ENCODE peak calls at places on chromosomes 5 and 9, in ten cellular contexts. O, F, K, J, T, I, Z, C, G and R are unnamed samples.

GRCh38 chr5:146344155-146345118 is 5.8 kb downstream of the POU4F3 start:
- DNase-seq in J (no peak), G (no peak), O (no peak), T (no peak), F (no peak), C (no peak), I (peak; percentile 91), Z (no peak), K (no peak), R (no peak)

GRCh38 chr9:75239176-75239575 is 150.9 kb downstream of the OSTF1 start:
- DNase-seq in C (no peak), G (no peak), T (peak; percentile 42), I (no peak), O (no peak), F (no peak), Z (peak; percentile 29), J (no peak), K (no peak), R (peak; percentile 12)

GRCh38 chr9:128892223-128892892 is 10.4 kb downstream of the LRRC8A start:
- DNase-seq in G (peak; percentile 88), Z (peak; percentile 81), C (peak; percentile 97), K (peak; percentile 87), T (no peak), F (peak; percentile 96), O (peak; percentile 89), J (peak; percentile 79), I (no peak), R (peak; percentile 85)

GRCh38 chr5:151815051-151815450 is 43.3 kb downstream of the G3BP1 start:
- DNase-seq in Z (no peak), G (no peak), O (no peak), C (no peak), I (no peak), K (no peak), J (no peak), F (no peak), T (no peak), R (no peak)

GRCh38 chr5:146366904-146367303 is 28.3 kb downstream of the POU4F3 start:
- DNase-seq in O (no peak), J (no peak), Z (no peak), F (no peak), G (no peak), K (no peak), C (no peak), I (no peak), T (no peak), R (no peak)

GRCh38 chr5:169538935-169539334 is 44.6 kb upstream of the SPDL1 start:
- DNase-seq in J (no peak), I (no peak), F (no peak), T (no peak), K (no peak), G (no peak), C (no peak), Z (no peak), O (no peak), R (no peak)

GRCh38 chr9:137278913-137279711 is 1.6 kb downstream of the TOR4A start:
- DNase-seq in T (no peak), K (no peak), I (no peak), J (no peak), O (no peak), G (no peak), F (no peak), C (no peak), Z (no peak), R (no peak)

GRCh38 chr5:134224905-134225779 is 731 bp downstream of the PPP2CA start:
- DNase-seq in J (no peak), O (peak; percentile 62), I (peak; percentile 79), C (peak; percentile 81), G (peak; percentile 49), T (peak; percentile 65), K (peak; percentile 78), Z (peak; percentile 87), F (no peak), R (peak; percentile 75)

GRCh38 chr5:431711-432050 is 11.3 kb upstream of the EXOC3 start:
- DNase-seq in O (no peak), T (no peak), J (no peak), K (no peak), C (no peak), Z (no peak), I (no peak), F (no peak), G (no peak), R (no peak)

GRCh38 chr9:92308893-92309292 is 15.4 kb upstream of the IARS1 start:
- DNase-seq in I (no peak), G (peak; percentile 31), F (no peak), Z (peak; percentile 34), K (no peak), C (no peak), O (no peak), T (no peak), J (no peak), R (no peak)

GRCh38 chr9:106874031-106874430 is 11.1 kb downstream of the ZNF462 start:
- DNase-seq in K (no peak), C (no peak), F (no peak), T (no peak), Z (no peak), O (no peak), G (no peak), J (no peak), I (no peak), R (no peak)
- H3K27ac ChIP-seq in K (no peak overlapping the region), C (no peak overlapping the region), F (no peak overlapping the region), T (no peak overlapping the region), Z (no peak overlapping the region), O (no peak overlapping the region), G (no peak overlapping the region), J (no peak overlapping the region), I (no peak overlapping the region), R (no peak overlapping the region)

GRCh38 chr5:154437281-154437965 is 8.4 kb upstream of the SAP30L start:
- DNase-seq in T (no peak), G (no peak), J (no peak), O (no peak), I (no peak), C (no peak), K (no peak), F (peak; percentile 64), Z (no peak), R (no peak)

GRCh38 chr5:154442801-154443200 is 3.0 kb upstream of the SAP30L start:
- DNase-seq in O (no peak), K (no peak), T (no peak), J (no peak), F (no peak), C (no peak), Z (no peak), G (no peak), I (no peak), R (no peak)

GRCh38 chr5:154445422-154446182 is at the start of gene SAP30L:
- DNase-seq in C (peak; percentile 97), K (peak; percentile 98), F (peak; percentile 99), J (peak; percentile 56), O (peak; percentile 97), Z (peak; percentile 89), G (peak; percentile 94), T (peak; percentile 89), I (peak; percentile 99), R (peak; percentile 98)

GRCh38 chr5:154444559-154445421 is 1.0 kb upstream of the SAP30L start:
- DNase-seq in I (peak; percentile 75), F (peak; percentile 86), K (peak; percentile 57), G (no peak), C (no peak), Z (no peak), T (no peak), J (no peak), O (peak; percentile 22), R (peak; percentile 15)

GRCh38 chr5:154440540-154440939 is 5.3 kb upstream of the SAP30L start:
- DNase-seq in T (no peak), O (no peak), F (peak; percentile 24), Z (no peak), G (no peak), K (no peak), J (no peak), C (no peak), I (no peak), R (no peak)
- H3K36me3 ChIP-seq in T (no peaks in the 10 kb centered on the region), O (peaks cover 7% of the 10 kb centered on the region), F (peaks cover 29% of the 10 kb centered on the region), Z (peaks cover 21% of the 10 kb centered on the region), G (peaks cover 8% of the 10 kb centered on the region), K (no peaks in the 10 kb centered on the region), J (peaks cover 9% of the 10 kb centered on the region), C (peaks cover 17% of the 10 kb centered on the region), I (no peaks in the 10 kb centered on the region), R (no peaks in the 10 kb centered on the region)

DNA sequence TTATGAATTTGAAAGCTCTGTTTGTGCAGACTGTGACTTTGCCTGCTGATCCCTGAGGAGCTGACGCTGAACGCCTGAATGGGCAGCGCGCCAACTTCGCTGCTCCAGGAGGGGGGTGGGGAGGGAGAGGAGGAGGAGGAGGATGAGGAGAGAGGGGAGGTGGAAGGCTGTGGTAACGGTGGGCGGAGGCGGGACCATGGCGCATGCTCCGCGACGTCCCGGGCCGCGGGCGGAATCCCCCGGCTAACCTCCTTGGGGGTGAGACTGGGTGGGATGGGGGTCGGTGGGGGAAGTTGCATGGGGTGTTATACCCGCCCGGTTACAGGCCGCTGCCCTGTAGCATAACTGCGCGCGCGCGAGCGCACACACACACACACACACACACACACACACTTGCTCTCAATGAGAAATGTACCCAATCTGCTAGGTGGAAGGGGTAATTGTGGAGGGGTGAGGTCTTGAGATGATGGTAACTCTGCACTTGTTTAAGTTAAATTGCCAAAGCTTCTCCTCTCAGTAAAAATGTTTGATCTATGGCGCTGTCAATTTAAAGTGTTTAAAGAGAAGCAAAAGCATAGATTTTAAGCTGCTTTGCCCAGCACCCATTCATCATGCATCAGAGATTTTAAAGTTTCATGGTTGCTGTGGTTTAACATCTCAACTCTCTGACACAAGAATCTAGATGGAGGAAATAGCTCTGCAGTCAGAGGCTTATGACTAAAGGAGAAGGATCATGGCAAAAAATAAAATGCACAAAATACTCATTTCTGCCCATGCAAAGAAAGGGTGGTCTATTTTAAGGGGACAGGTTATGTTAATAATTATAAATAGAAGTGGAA is 76.6 kb upstream of the TBCA start:
- DNase-seq in T (no peak), C (peak; percentile 77), I (peak; percentile 82), Z (peak; percentile 78), K (no peak), O (peak; percentile 39), G (no peak), F (peak; percentile 82), J (no peak), R (peak; percentile 80)
- TF ChIP-seq POLR2A in T (no peak), C (no peak), I (no peak), Z (no peak), K (no peak), O (no peak), G (no peak), F (no peak), J (no peak), R (no peak)

GRCh38 chr5:127030259-127031146 is at the start of gene MARCHF3:
- DNase-seq in T (peak; percentile 85), J (peak; percentile 74), G (peak; percentile 95), K (peak; percentile 98), O (peak; percentile 97), Z (peak; percentile 96), F (peak; percentile 97), I (peak; percentile 96), C (peak; percentile 97), R (peak; percentile 95)
- H3K27ac ChIP-seq in T (peak within 1 kb of the TSS; percentile 78), J (peak within 1 kb of the TSS; percentile 90), G (peak within 1 kb of the TSS; percentile 84), K (peak within 1 kb of the TSS; percentile 84), O (peak within 1 kb of the TSS; percentile 92), Z (peak within 1 kb of the TSS; percentile 67), F (peak within 1 kb of the TSS; percentile 87), I (no peak within 1 kb of the TSS), C (peak within 1 kb of the TSS; percentile 86), R (peak within 1 kb of the TSS; percentile 88)